ENCODE peak calls at places on chromosomes 4 and X, in nine cellular contexts. G, U, R, B, X, D, Q, S and Z are unnamed samples.

GRCh38 chrX:19388064-19388679 is 44.4 kb downstream of the PDHA1 start:
- DNase-seq in G (no peak), U (no peak), R (no peak), B (no peak), X (no peak), D (no peak), Q (no peak), S (no peak), Z (no peak)

GRCh38 chrX:119181491-119181890 is 53.9 kb upstream of the KIAA1210 start:
- DNase-seq in G (peak), U (no peak), R (no peak), B (no peak), X (peak), D (peak), Q (no peak), S (no peak), Z (no peak)

GRCh38 chrX:97310373-97310772 is 426.7 kb downstream of the RPA4 start:
- DNase-seq in G (no peak), U (no peak), R (no peak), B (no peak), X (no peak), D (no peak), Q (no peak), S (no peak), Z (no peak)

GRCh38 chr4:46594658-46595057 is 204.7 kb upstream of the GABRA2 start:
- DNase-seq in G (no peak), U (no peak), R (no peak), B (no peak), X (no peak), D (no peak), Q (no peak), S (no peak), Z (no peak)

GRCh38 chr4:147192679-147193078 is 247.0 kb upstream of the TTC29 start:
- DNase-seq in G (no peak), U (no peak), R (no peak), B (no peak), X (no peak), D (no peak), Q (no peak), S (no peak), Z (no peak)

GRCh38 chrX:101659601-101660063 is at the start of gene ARMCX2:
- DNase-seq in G (no peak), U (peak), R (no peak), B (no peak), X (peak), D (peak), Q (no peak), S (peak), Z (no peak)

GRCh38 chrX:41666251-41666650 is 22.5 kb upstream of the GPR34 start:
- DNase-seq in G (peak), U (no peak), R (no peak), B (no peak), X (peak), D (no peak), Q (no peak), S (peak), Z (no peak)

GRCh38 chr4:121822796-121823504 is 733 bp downstream of the CCNA2 start:
- DNase-seq in G (no peak), U (peak), R (no peak), B (peak), X (peak), D (no peak), Q (peak), S (peak), Z (no peak)

GRCh38 chrX:49272426-49272825 is 2.8 kb downstream of the PPP1R3F start:
- DNase-seq in G (no peak), U (no peak), R (no peak), B (no peak), X (no peak), D (no peak), Q (no peak), S (no peak), Z (no peak)

GRCh38 chrX:53290441-53291041 is 9.2 kb upstream of the IQSEC2 start:
- DNase-seq in G (no peak), U (no peak), R (no peak), B (no peak), X (no peak), D (no peak), Q (no peak), S (no peak), Z (no peak)

GRCh38 chr4:68271851-68272756 is 26.6 kb upstream of the TMPRSS11B start:
- DNase-seq in G (peak), U (no peak), R (no peak), B (no peak), X (peak), D (no peak), Q (no peak), S (peak), Z (no peak)

GRCh38 chrX:11470231-11470630 is 177.0 kb downstream of the AMELX start:
- DNase-seq in G (no peak), U (no peak), R (no peak), B (no peak), X (peak), D (no peak), Q (no peak), S (peak), Z (no peak)

GRCh38 chrX:8364369-8365141 is 100.1 kb upstream of the VCX3B start:
- DNase-seq in G (no peak), U (no peak), R (no peak), B (no peak), X (no peak), D (no peak), Q (no peak), S (no peak), Z (no peak)

GRCh38 chrX:17833954-17834353 is 27.1 kb downstream of the RAI2 start:
- DNase-seq in G (no peak), U (peak), R (no peak), B (no peak), X (no peak), D (no peak), Q (no peak), S (peak), Z (no peak)

GRCh38 chrX:110852180-110852579 is 56.6 kb upstream of the CHRDL1 start:
- DNase-seq in G (peak), U (no peak), R (no peak), B (no peak), X (peak), D (no peak), Q (no peak), S (peak), Z (no peak)

GRCh38 chr4:146637853-146638800 is 566 bp upstream of the POU4F2 start:
- DNase-seq in G (no peak), U (no peak), R (no peak), B (no peak), X (no peak), D (no peak), Q (no peak), S (no peak), Z (no peak)

GRCh38 chr4:3829954-3830773 is 64.0 kb downstream of the ADRA2C start:
- DNase-seq in G (no peak), U (no peak), R (no peak), B (no peak), X (no peak), D (no peak), Q (no peak), S (no peak), Z (no peak)

GRCh38 chr4:133565379-133565778 is 416.3 kb downstream of the PCDH10 start:
- DNase-seq in G (no peak), U (no peak), R (no peak), B (no peak), X (peak), D (no peak), Q (no peak), S (no peak), Z (no peak)

GRCh38 chr4:124253080-124253479 is 459.5 kb downstream of the ANKRD50 start:
- DNase-seq in G (no peak), U (no peak), R (no peak), B (no peak), X (no peak), D (no peak), Q (no peak), S (peak), Z (no peak)

GRCh38 chr4:159725571-159725970 is 622.7 kb downstream of the RAPGEF2 start:
- DNase-seq in G (no peak), U (no peak), R (no peak), B (no peak), X (peak), D (no peak), Q (no peak), S (no peak), Z (no peak)